ENCODE peak calls at places on chromosome 19, in ten cellular contexts. V is HS-5; E is activated CD8-positive, alpha-beta T cell treated with anti-CD3 and anti-CD28 coated beads for 36 hours; Z is M059J; Q is AG09309; Y is activated CD4-positive, alpha-beta T cell treated with anti-CD3 and anti-CD28 coated beads, Interleukin-2, amount 50 U/mL, for 4 hours; A is stimulated activated CD8-positive, alpha-beta memory T cell treated with anti-CD3 and anti-CD28 coated beads, Interleukin-7, amount 100 ng/mL, for 24 hours; S is HEK293T; X is KG1; C is Calu3. I is an unnamed sample.

GRCh38 chr19:36041831-36042230 is 9.2 kb upstream of the CLIP3 start:
- DNase-seq in V (peak), E (no peak), Z (no peak), Q (peak), Y (no peak), A (no peak), S (no peak), X (no peak), C (no peak), I (peak)

GRCh38 chr19:7294571-7295212 is 478 bp upstream of the INSR start:
- DNase-seq in V (no peak), E (peak), Z (peak), Q (no peak), Y (no peak), A (no peak), S (peak), X (no peak), C (peak), I (peak)

GRCh38 chr19:46049597-46049996 is 8.8 kb upstream of the IGFL4 start:
- DNase-seq in V (no peak), E (peak), Z (no peak), Q (no peak), Y (no peak), A (no peak), S (no peak), X (no peak), C (peak), I (no peak)

GRCh38 chr19:18156268-18156667 is 3.3 kb downstream of the PIK3R2 start:
- DNase-seq in V (no peak), E (no peak), Z (no peak), Q (no peak), Y (no peak), A (no peak), S (no peak), X (no peak), C (no peak), I (no peak)

GRCh38 chr19:53881482-53882390 is at the start of gene PRKCG:
- DNase-seq in V (no peak), E (peak), Z (peak), Q (no peak), Y (peak), A (no peak), S (no peak), X (no peak), C (peak), I (peak)

GRCh38 chr19:39341122-39341719 is 1.0 kb upstream of the SAMD4B start:
- DNase-seq in V (no peak), E (no peak), Z (no peak), Q (no peak), Y (no peak), A (no peak), S (peak), X (no peak), C (peak), I (no peak)

GRCh38 chr19:58038688-58039204 is 4.9 kb downstream of the ZSCAN1 start:
- DNase-seq in V (no peak), E (no peak), Z (no peak), Q (no peak), Y (no peak), A (no peak), S (no peak), X (no peak), C (no peak), I (no peak)

GRCh38 chr19:17069249-17069648 is 6.0 kb downstream of the HAUS8 start:
- DNase-seq in V (no peak), E (no peak), Z (no peak), Q (no peak), Y (no peak), A (no peak), S (no peak), X (no peak), C (no peak), I (no peak)

GRCh38 chr19:48511800-48512503 is at the start of gene LMTK3:
- DNase-seq in V (no peak), E (peak), Z (peak), Q (no peak), Y (peak), A (peak), S (no peak), X (no peak), C (no peak), I (peak)

GRCh38 chr19:32870154-32870573 is 597 bp upstream of the SLC7A9 start:
- DNase-seq in V (no peak), E (no peak), Z (no peak), Q (no peak), Y (no peak), A (no peak), S (no peak), X (no peak), C (no peak), I (no peak)

GRCh38 chr19:31263317-31263716 is 85.9 kb downstream of the TSHZ3 start:
- DNase-seq in V (no peak), E (no peak), Z (no peak), Q (no peak), Y (no peak), A (no peak), S (no peak), X (no peak), C (no peak), I (no peak)

GRCh38 chr19:54207908-54208783 is 7.5 kb downstream of the RPS9 start:
- DNase-seq in V (no peak), E (peak), Z (peak), Q (no peak), Y (no peak), A (no peak), S (no peak), X (peak), C (no peak), I (peak)

I was measured in A172.